ENCODE peak calls at places on chromosome 16, in nine cellular contexts. Q, A, F, O, R, L, I, U and M are unnamed samples.

GRCh38 chr16:84553873-84554399 is 49.5 kb upstream of the MEAK7 start:
- DNase-seq in Q (no peak), A (no peak), F (no peak), O (peak), R (peak), L (no peak), I (no peak), U (no peak), M (no peak)

GRCh38 chr16:1759511-1759910 is 11.8 kb downstream of the NME3 start:
- DNase-seq in Q (no peak), A (no peak), F (no peak), O (no peak), R (no peak), L (no peak), I (no peak), U (no peak), M (no peak)

GRCh38 chr16:67393790-67394270 is 532 bp upstream of the TPPP3 start:
- DNase-seq in Q (no peak), A (no peak), F (no peak), O (no peak), R (no peak), L (no peak), I (no peak), U (no peak), M (no peak)

GRCh38 chr16:88710556-88710955 is 4.3 kb downstream of the CTU2 start:
- DNase-seq in Q (no peak), A (no peak), F (no peak), O (no peak), R (no peak), L (no peak), I (no peak), U (no peak), M (no peak)

GRCh38 chr16:782263-782662 is 5.9 kb downstream of the RPUSD1 start:
- DNase-seq in Q (no peak), A (no peak), F (no peak), O (no peak), R (no peak), L (no peak), I (no peak), U (no peak), M (no peak)

GRCh38 chr16:81697886-81698635 is 81.0 kb upstream of the PLCG2 start:
- DNase-seq in Q (no peak), A (no peak), F (no peak), O (no peak), R (no peak), L (no peak), I (no peak), U (no peak), M (no peak)

GRCh38 chr16:27366687-27367462 is 35.1 kb upstream of the IL21R start:
- DNase-seq in Q (no peak), A (no peak), F (no peak), O (no peak), R (no peak), L (no peak), I (no peak), U (no peak), M (no peak)

GRCh38 chr16:9115277-9115676 is 23.8 kb downstream of the HAPSTR1 start:
- DNase-seq in Q (peak), A (no peak), F (no peak), O (no peak), R (no peak), L (no peak), I (peak), U (no peak), M (no peak)

GRCh38 chr16:7513429-7513828 is 180.8 kb downstream of the RBFOX1 start:
- DNase-seq in Q (no peak), A (no peak), F (no peak), O (no peak), R (no peak), L (no peak), I (no peak), U (no peak), M (no peak)

GRCh38 chr16:26382607-26383006 is 684.1 kb upstream of the C16orf82 start:
- DNase-seq in Q (no peak), A (no peak), F (no peak), O (no peak), R (no peak), L (no peak), I (no peak), U (no peak), M (no peak)

GRCh38 chr16:79768594-79768993 is 168.1 kb upstream of the MAF start:
- DNase-seq in Q (no peak), A (no peak), F (no peak), O (no peak), R (no peak), L (no peak), I (no peak), U (no peak), M (peak)

GRCh38 chr16:11534262-11534661 is 52.5 kb downstream of the LITAF start:
- DNase-seq in Q (no peak), A (no peak), F (no peak), O (no peak), R (no peak), L (no peak), I (peak), U (no peak), M (peak)

GRCh38 chr16:58854392-58854791 is 120.3 kb upstream of the GOT2 start:
- DNase-seq in Q (no peak), A (no peak), F (no peak), O (no peak), R (no peak), L (no peak), I (no peak), U (no peak), M (no peak)

GRCh38 chr16:17271687-17272086 is 199.1 kb downstream of the XYLT1 start:
- DNase-seq in Q (no peak), A (no peak), F (no peak), O (no peak), R (no peak), L (no peak), I (no peak), U (no peak), M (peak)

GRCh38 chr16:58464047-58464915 is 35.7 kb upstream of the NDRG4 start:
- DNase-seq in Q (no peak), A (no peak), F (no peak), O (no peak), R (no peak), L (no peak), I (no peak), U (no peak), M (peak)